ENCODE peak calls at places on chromosomes 3 and 15, in seven cellular contexts. W is tibial artery; G is colonic mucosa; A is mammary epithelial cell; N is spleen; K is CD8-positive, alpha-beta T cell; J is lung. R is an unnamed sample. For H3K27me3, the result is how much of the 10 kb centered on the place peaks cover.

GRCh38 chr15:65751431-65751830 is 40.7 kb downstream of the DENND4A start:
- DNase-seq in W (no peak), G (no peak), A (no peak), N (no peak), K (no peak), J (no peak), R (no peak)

GRCh38 chr3:106824856-106825255 is 552.4 kb upstream of the CCDC54 start:
- DNase-seq in W (no peak), G (no peak), A (peak), N (no peak), K (no peak), J (no peak), R (no peak)

GRCh38 chr3:139559541-139559940 is 20.0 kb upstream of the RBP1 start:
- DNase-seq in W (no peak), G (no peak), A (peak), N (no peak), K (no peak), J (no peak), R (peak)

GRCh38 chr3:9697892-9698291 is 5.7 kb upstream of the CPNE9 start:
- DNase-seq in W (no peak), G (no peak), A (no peak), N (peak), K (no peak), J (no peak), R (no peak)

GRCh38 chr3:34832865-34833508 is 806.3 kb upstream of the ARPP21 start:
- DNase-seq in W (no peak), G (no peak), A (no peak), N (no peak), K (no peak), J (no peak), R (no peak)

GRCh38 chr3:196788509-196788908 is 48.9 kb downstream of the PAK2 start:
- DNase-seq in W (no peak), G (no peak), A (no peak), N (no peak), K (no peak), J (no peak), R (no peak)

GRCh38 chr3:94162700-94163099 is 99.8 kb downstream of the NSUN3 start:
- DNase-seq in W (no peak), G (no peak), A (peak), N (no peak), K (no peak), J (no peak), R (peak)

GRCh38 chr3:14031271-14031670 is 93.4 kb downstream of the CHCHD4 start:
- DNase-seq in W (no peak), G (no peak), A (peak), N (no peak), K (no peak), J (no peak), R (no peak)

GRCh38 chr3:52469001-52469400 is 13.6 kb downstream of the NISCH start:
- DNase-seq in W (no peak), G (no peak), A (no peak), N (no peak), K (no peak), J (no peak), R (no peak)

GRCh38 chr3:160134964-160135363 is 90.3 kb upstream of the C3orf80 start:
- DNase-seq in W (no peak), G (no peak), A (peak), N (no peak), K (no peak), J (no peak), R (no peak)

GRCh38 chr3:112519424-112520001 is 20.2 kb upstream of the BTLA start:
- DNase-seq in W (no peak), G (peak), A (peak), N (no peak), K (no peak), J (peak), R (peak)

GRCh38 chr3:195441476-195441970 is 1.3 kb downstream of the ACAP2 start:
- DNase-seq in W (peak), G (no peak), A (no peak), N (no peak), K (no peak), J (no peak), R (peak)

GRCh38 chr3:11764931-11765363 is 81.7 kb downstream of the TAMM41 start:
- DNase-seq in W (no peak), G (no peak), A (peak), N (no peak), K (no peak), J (no peak), R (peak)

GRCh38 chr15:70617076-70617910 is 146.1 kb downstream of the UACA start:
- DNase-seq in W (no peak), G (no peak), A (no peak), N (no peak), K (no peak), J (no peak), R (no peak)

GRCh38 chr3:13009132-13009945 is 63.9 kb downstream of the IQSEC1 start:
- DNase-seq in W (peak), G (peak), A (no peak), N (peak), K (peak), J (peak), R (no peak)

GRCh38 chr3:127982155-127982554 is 67.1 kb downstream of the KBTBD12 start:
- DNase-seq in W (no peak), G (no peak), A (no peak), N (no peak), K (no peak), J (peak), R (no peak)

GRCh38 chr3:189025866-189026265 is 145.9 kb upstream of the TPRG1 start:
- DNase-seq in W (no peak), G (no peak), A (no peak), N (no peak), K (no peak), J (no peak), R (no peak)

GRCh38 chr3:192408721-192409151 is 318.6 kb downstream of the FGF12 start:
- DNase-seq in W (no peak), G (no peak), A (peak), N (peak), K (no peak), J (no peak), R (no peak)

GRCh38 chr15:72318408-72318942 is 1.5 kb downstream of the CELF6 start:
- DNase-seq in W (no peak), G (no peak), A (no peak), N (no peak), K (no peak), J (no peak), R (no peak)

GRCh38 chr3:113247664-113248458 is 36.5 kb downstream of the BOC start:
- DNase-seq in W (no peak), G (no peak), A (no peak), N (no peak), K (no peak), J (no peak), R (no peak)

GRCh38 chr3:134359121-134360010 is 14.9 kb downstream of the AMOTL2 start:
- DNase-seq in W (no peak), G (no peak), A (no peak), N (peak), K (no peak), J (no peak), R (no peak)

GRCh38 chr3:137052298-137052697 is 94.5 kb downstream of the IL20RB start:
- DNase-seq in W (no peak), G (no peak), A (no peak), N (no peak), K (no peak), J (no peak), R (no peak)

GRCh38 chr15:100338971-100339444 is 2.8 kb downstream of the ADAMTS17 start:
- DNase-seq in W (peak), G (peak), A (peak), N (no peak), K (peak), J (peak), R (peak)

GRCh38 chr15:89018235-89018634 is 70.0 kb upstream of the ABHD2 start:
- DNase-seq in W (peak), G (no peak), A (no peak), N (no peak), K (no peak), J (no peak), R (no peak)

GRCh38 chr3:190513409-190514162 is at the start of gene IL1RAP:
- DNase-seq in W (peak), G (peak), A (peak), N (peak), K (peak), J (peak), R (peak)

GRCh38 chr3:123071581-123071980 is 4.8 kb downstream of the PDIA5 start:
- DNase-seq in W (no peak), G (no peak), A (no peak), N (no peak), K (no peak), J (no peak), R (no peak)

GRCh38 chr3:123070471-123070870 is 3.6 kb downstream of the PDIA5 start:
- DNase-seq in W (no peak), G (no peak), A (no peak), N (no peak), K (no peak), J (no peak), R (no peak)

GRCh38 chr3:123072152-123072551 is 5.3 kb downstream of the PDIA5 start:
- DNase-seq in W (peak), G (no peak), A (no peak), N (no peak), K (no peak), J (no peak), R (no peak)

GRCh38 chr3:123072564-123072963 is 5.7 kb downstream of the PDIA5 start:
- DNase-seq in W (no peak), G (no peak), A (no peak), N (no peak), K (no peak), J (no peak), R (no peak)

DNA sequence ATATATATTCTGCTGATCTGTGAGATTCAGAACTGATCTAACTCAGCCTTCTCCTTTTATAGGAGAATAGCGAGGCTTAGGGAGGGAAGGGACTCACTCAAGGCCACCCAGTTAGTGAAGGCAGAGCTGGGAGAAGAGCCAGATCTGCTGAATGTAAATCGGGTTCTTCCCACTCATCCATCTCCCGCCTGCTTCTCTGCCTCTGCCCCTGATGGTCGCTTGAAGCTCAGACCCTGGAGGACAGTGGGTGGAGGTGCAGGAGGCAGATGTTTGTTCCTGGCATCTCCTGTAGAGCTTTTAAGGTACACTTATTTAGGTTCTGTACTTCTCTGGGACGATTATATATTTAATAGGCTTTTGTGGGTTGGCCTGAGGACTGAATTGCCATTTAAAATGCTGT is 4.3 kb downstream of the PDIA5 start:
- DNase-seq in W (no peak), G (no peak), A (no peak), N (no peak), K (no peak), J (no peak), R (no peak)
- TF ChIP-seq CTCF in W (no peak), G (no peak), A (peak), N (no peak), K (no peak), J (no peak), R (no peak)

GRCh38 chr3:184513276-184514150 is 48.1 kb upstream of the EPHB3 start:
- DNase-seq in W (peak), G (peak), A (peak), N (peak), K (peak), J (peak), R (peak)
- H3K27me3 ChIP-seq in W (under half), G (under half), A (under half), N (under half), K (under half), J (under half), R (half or more)

GRCh38 chr15:98177950-98178848 is 217.7 kb downstream of the ARRDC4 start:
- DNase-seq in W (no peak), G (peak), A (peak), N (no peak), K (peak), J (peak), R (peak)

GRCh38 chr15:98169551-98169950 is 209.0 kb downstream of the ARRDC4 start:
- DNase-seq in W (no peak), G (no peak), A (no peak), N (no peak), K (peak), J (no peak), R (no peak)

DNA sequence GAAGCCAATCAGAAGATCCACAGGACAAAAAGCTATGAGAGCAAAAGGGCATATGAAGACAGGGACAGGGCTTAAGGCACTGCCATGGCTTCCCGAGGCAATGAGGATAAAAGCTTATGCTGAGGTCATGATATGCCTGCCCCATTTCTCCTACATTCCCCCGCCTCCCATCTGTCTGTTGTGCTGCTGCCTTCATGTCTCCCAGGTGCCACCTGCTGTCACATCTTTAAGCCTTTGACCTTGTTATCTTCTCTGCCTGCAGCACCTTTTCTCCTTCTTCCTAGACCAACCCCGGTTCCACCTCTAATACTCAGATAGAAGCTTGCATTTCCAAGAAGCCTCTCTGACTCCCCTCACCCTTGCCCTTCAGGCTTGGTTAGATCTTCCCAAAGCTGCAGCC is 213.8 kb downstream of the ARRDC4 start:
- DNase-seq in W (no peak), G (no peak), A (peak), N (no peak), K (no peak), J (no peak), R (peak)
- TF ChIP-seq CTCF in W (no peak), G (no peak), A (no peak), N (no peak), K (no peak), J (no peak), R (peak)

DNA sequence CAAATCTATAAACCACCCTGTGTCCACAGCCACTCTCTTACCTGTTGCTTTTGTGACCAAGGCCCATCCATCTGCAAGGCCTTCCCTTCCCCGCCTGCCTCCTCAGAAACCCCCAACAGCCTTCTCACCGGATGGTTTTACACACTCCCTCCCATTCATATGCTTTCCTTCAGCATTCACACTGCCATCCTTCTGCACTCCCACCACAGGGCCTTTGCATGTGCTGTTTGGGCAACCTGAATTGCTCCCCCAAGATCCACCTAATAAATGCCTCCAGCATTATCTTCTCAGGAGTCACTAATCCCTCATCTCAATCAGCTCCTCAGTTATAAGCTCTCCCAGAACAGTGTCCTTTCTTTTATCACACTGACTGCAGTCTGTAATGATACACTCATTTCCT is 6.0 kb downstream of the CLEC3B start:
- DNase-seq in W (no peak), G (no peak), A (no peak), N (no peak), K (no peak), J (no peak), R (no peak)
- H3K27me3 ChIP-seq in W (under half), G (under half), A (under half), N (under half), K (under half), J (under half), R (under half)

GRCh38 chr3:194296832-194297666 is 54.1 kb downstream of the CPN2 start:
- DNase-seq in W (no peak), G (no peak), A (no peak), N (peak), K (no peak), J (no peak), R (no peak)
- TF ChIP-seq CTCF in W (no peak), G (no peak), A (no peak), N (no peak), K (no peak), J (no peak), R (no peak)

GRCh38 chr3:186095584-186096061 is 13.3 kb downstream of the ETV5 start:
- DNase-seq in W (no peak), G (no peak), A (no peak), N (no peak), K (no peak), J (no peak), R (no peak)
- H3K27me3 ChIP-seq in W (under half), G (under half), A (under half), N (under half), K (under half), J (under half), R (under half)

DNA sequence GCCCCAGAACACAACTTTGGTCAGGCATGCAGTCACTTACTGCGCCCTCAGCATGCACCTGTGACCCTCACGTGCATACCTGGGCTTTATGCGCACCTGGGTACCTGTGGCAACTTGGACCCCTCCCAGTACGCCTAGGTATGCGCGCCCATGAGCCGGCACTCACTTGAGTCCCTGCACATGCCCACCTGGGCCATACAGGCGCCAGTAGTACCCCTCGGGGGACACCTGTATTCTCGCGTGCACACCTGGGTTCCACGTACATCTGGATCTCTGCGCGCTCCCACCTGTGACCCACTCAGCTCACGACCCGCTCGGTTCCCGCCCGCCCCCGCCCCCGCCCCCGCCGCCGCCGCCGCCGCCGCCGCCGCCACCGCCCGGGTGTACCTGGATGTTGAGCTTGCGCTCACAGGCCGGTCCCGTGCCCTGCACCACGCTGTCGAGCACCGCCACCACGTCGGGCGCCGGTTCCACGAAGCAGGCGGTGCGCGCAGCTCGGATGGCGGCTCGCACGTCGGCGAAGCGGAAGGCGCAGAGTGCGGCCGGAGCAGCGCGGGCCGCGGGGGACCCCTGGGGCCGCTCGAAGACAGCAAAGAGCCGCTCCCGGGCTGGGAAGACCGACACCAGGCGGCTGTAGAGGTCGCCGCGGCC is 1.4 kb downstream of the PLXND1 start:
- DNase-seq in W (no peak), G (no peak), A (no peak), N (no peak), K (no peak), J (no peak), R (no peak)
- TF ChIP-seq CTCF in W (no peak), G (no peak), A (no peak), N (no peak), K (no peak), J (no peak), R (no peak)

GRCh38 chr15:74226761-74227540 is 9.2 kb upstream of the CCDC33 start:
- DNase-seq in W (no peak), G (no peak), A (no peak), N (no peak), K (no peak), J (no peak), R (no peak)
- H3K27me3 ChIP-seq in W (under half), G (under half), A (under half), N (under half), K (under half), J (under half), R (half or more)

GRCh38 chr3:135896613-135897012 is 68.9 kb upstream of the PPP2R3A start:
- DNase-seq in W (no peak), G (no peak), A (peak), N (no peak), K (no peak), J (no peak), R (no peak)

GRCh38 chr3:135898774-135899173 is 66.8 kb upstream of the PPP2R3A start:
- DNase-seq in W (no peak), G (no peak), A (no peak), N (no peak), K (no peak), J (no peak), R (no peak)

GRCh38 chr3:135895734-135896121 is 69.8 kb upstream of the PPP2R3A start:
- DNase-seq in W (no peak), G (no peak), A (peak), N (no peak), K (no peak), J (no peak), R (no peak)

GRCh38 chr3:135891121-135891520 is 74.4 kb upstream of the PPP2R3A start:
- DNase-seq in W (no peak), G (no peak), A (no peak), N (no peak), K (no peak), J (no peak), R (no peak)

DNA sequence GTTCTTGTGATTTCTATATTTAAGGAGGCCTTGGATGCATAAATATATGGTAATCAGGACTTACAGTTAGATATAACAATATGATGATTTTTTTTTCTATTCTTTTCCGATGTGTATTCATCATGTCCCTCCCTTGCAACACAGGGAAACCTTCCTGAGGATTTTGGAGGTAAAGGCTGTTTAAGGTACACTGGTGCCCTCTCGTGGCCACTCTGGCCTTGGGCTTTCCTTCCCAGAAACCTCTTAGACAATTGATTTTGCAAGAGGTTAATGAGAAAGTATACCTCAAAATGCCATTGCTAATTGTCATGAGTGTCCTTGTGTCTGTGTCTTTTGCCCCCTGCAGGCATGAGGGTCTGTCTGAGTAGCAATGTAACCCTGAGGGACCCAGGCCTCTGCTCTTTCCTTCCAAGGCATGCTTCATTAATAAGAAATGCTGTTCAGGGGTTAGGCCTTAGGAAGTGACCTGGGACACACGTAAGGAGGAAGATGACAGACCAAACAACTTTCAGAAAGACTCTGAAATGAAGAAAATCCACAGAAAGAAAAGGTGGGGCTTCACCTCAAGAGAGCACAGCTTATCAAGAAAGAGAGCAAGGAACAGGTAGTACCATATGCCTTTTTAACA is 70.3 kb upstream of the PPP2R3A start:
- DNase-seq in W (peak), G (peak), A (peak), N (peak), K (peak), J (peak), R (peak)
- TF ChIP-seq CTCF in W (peak), G (peak), A (peak), N (peak), K (peak), J (peak), R (peak)